ENCODE peak calls at places on chromosomes 1 and 21, in five cellular contexts. S, Z, C, L and U are unnamed samples.

GRCh38 chr1:190019717-190020116 is 457.9 kb downstream of the BRINP3 start:
- DNase-seq in Z (no peak), C (no peak), S (no peak), L (no peak), U (no peak)

GRCh38 chr1:206694151-206694550 is 9.4 kb downstream of the MAPKAPK2 start:
- DNase-seq in C (no peak), L (no peak), S (no peak), Z (no peak), U (no peak)

GRCh38 chr1:206590025-206590834 is 22.0 kb downstream of the EIF2D start:
- DNase-seq in S (no peak), L (no peak), Z (peak), C (no peak), U (no peak)

GRCh38 chr1:79982218-79982617 is 975.7 kb upstream of the ADGRL4 start:
- DNase-seq in C (peak), L (no peak), Z (no peak), S (no peak), U (no peak)

GRCh38 chr1:43933386-43934278 is at the start of gene ARTN:
- DNase-seq in L (no peak), Z (peak), C (no peak), S (no peak), U (no peak)

GRCh38 chr1:236951672-236952071 is 52.6 kb downstream of the MT1HL1 start:
- DNase-seq in C (no peak), L (no peak), S (no peak), Z (no peak), U (no peak)

GRCh38 chr1:172821609-172822274 is 162.8 kb downstream of the FASLG start:
- DNase-seq in Z (peak), S (no peak), C (peak), L (peak), U (peak)

GRCh38 chr1:48006318-48006717 is 9.1 kb upstream of the TRABD2B start:
- DNase-seq in Z (peak), S (no peak), C (no peak), L (no peak), U (no peak)

GRCh38 chr1:158931055-158931737 is at the start of gene PYHIN1:
- DNase-seq in L (no peak), S (no peak), C (no peak), Z (no peak), U (no peak)

GRCh38 chr1:200252526-200252925 is 157.3 kb downstream of the ZNF281 start:
- DNase-seq in S (no peak), L (no peak), Z (no peak), C (no peak), U (no peak)

GRCh38 chr1:88079036-88079435 is 605.0 kb upstream of the PKN2 start:
- DNase-seq in Z (no peak), S (no peak), L (peak), C (no peak), U (no peak)

GRCh38 chr1:37478890-37479254 is 4.5 kb downstream of the ZC3H12A start:
- DNase-seq in S (no peak), C (no peak), Z (peak), L (no peak), U (no peak)

GRCh38 chr1:226708967-226709396 is 30.1 kb downstream of the ITPKB start:
- DNase-seq in L (peak), Z (no peak), S (no peak), C (no peak), U (no peak)

GRCh38 chr1:14282583-14283186 is 315.8 kb upstream of the KAZN start:
- DNase-seq in Z (no peak), S (no peak), L (no peak), C (no peak), U (no peak)

GRCh38 chr1:162144853-162145252 is 75.4 kb downstream of the NOS1AP start:
- DNase-seq in L (no peak), C (no peak), Z (no peak), S (no peak), U (no peak)

GRCh38 chr1:4932666-4933065 is 278.3 kb downstream of the AJAP1 start:
- DNase-seq in C (no peak), L (no peak), Z (no peak), S (no peak), U (no peak)

GRCh38 chr1:22050330-22050729 is 2.2 kb upstream of the CDC42 start:
- DNase-seq in C (no peak), S (no peak), L (no peak), Z (no peak), U (no peak)

GRCh38 chr21:32426592-32427051 is 14.1 kb downstream of the EVA1C start:
- DNase-seq in S (no peak), L (no peak), C (no peak), Z (peak), U (no peak)

GRCh38 chr1:230542054-230542453 is 100.2 kb upstream of the COG2 start:
- DNase-seq in Z (peak), S (no peak), L (no peak), C (no peak), U (no peak)

GRCh38 chr1:47201179-47201578 is 11.3 kb upstream of the PDZK1IP1 start:
- DNase-seq in C (no peak), S (no peak), Z (no peak), L (no peak), U (peak)

GRCh38 chr1:96521994-96522760 is 199.4 kb upstream of the PTBP2 start:
- DNase-seq in S (no peak), C (no peak), L (no peak), Z (peak), U (no peak)

GRCh38 chr21:45533731-45534571 is 8.3 kb downstream of the SLC19A1 start:
- DNase-seq in C (no peak), Z (no peak), L (peak), S (peak), U (peak)

GRCh38 chr1:101664726-101665125 is 332.0 kb downstream of the OLFM3 start:
- DNase-seq in C (no peak), S (no peak), L (no peak), Z (no peak), U (no peak)

GRCh38 chr1:15146142-15146541 is 7.4 kb upstream of the TMEM51 start:
- DNase-seq in Z (no peak), L (no peak), C (no peak), S (no peak), U (no peak)

GRCh38 chr1:55287732-55288131 is 72.6 kb upstream of the USP24 start:
- DNase-seq in S (no peak), Z (no peak), C (no peak), L (no peak), U (no peak)

GRCh38 chr1:86825294-86825693 is 88.6 kb downstream of the SELENOF start:
- DNase-seq in L (no peak), S (no peak), C (no peak), Z (no peak), U (no peak)

GRCh38 chr21:25370311-25370744 is 237.0 kb downstream of the MRPL39 start:
- DNase-seq in Z (peak), S (no peak), C (peak), L (peak), U (no peak)

GRCh38 chr1:2985121-2985561 is 36.1 kb upstream of the ACTRT2 start:
- DNase-seq in S (peak), Z (no peak), L (no peak), C (no peak), U (no peak)

GRCh38 chr1:148263128-148263905 is 111.2 kb upstream of the NBPF11 start:
- DNase-seq in Z (peak), S (peak), L (peak), C (no peak), U (no peak)

GRCh38 chr1:25527226-25527846 is 16.1 kb upstream of the LDLRAP1 start:
- DNase-seq in L (no peak), Z (no peak), C (no peak), S (no peak), U (no peak)

GRCh38 chr1:241387216-241387615 is 30.2 kb upstream of the RGS7 start:
- DNase-seq in Z (no peak), L (no peak), C (no peak), S (no peak), U (no peak)

GRCh38 chr1:94321662-94322061 is 84.3 kb upstream of the ARHGAP29 start:
- DNase-seq in S (no peak), C (no peak), Z (no peak), L (no peak), U (no peak)

GRCh38 chr1:109634292-109634691 is 14.7 kb downstream of the AMPD2 start:
- DNase-seq in S (no peak), L (no peak), C (no peak), Z (no peak), U (no peak)

DNA sequence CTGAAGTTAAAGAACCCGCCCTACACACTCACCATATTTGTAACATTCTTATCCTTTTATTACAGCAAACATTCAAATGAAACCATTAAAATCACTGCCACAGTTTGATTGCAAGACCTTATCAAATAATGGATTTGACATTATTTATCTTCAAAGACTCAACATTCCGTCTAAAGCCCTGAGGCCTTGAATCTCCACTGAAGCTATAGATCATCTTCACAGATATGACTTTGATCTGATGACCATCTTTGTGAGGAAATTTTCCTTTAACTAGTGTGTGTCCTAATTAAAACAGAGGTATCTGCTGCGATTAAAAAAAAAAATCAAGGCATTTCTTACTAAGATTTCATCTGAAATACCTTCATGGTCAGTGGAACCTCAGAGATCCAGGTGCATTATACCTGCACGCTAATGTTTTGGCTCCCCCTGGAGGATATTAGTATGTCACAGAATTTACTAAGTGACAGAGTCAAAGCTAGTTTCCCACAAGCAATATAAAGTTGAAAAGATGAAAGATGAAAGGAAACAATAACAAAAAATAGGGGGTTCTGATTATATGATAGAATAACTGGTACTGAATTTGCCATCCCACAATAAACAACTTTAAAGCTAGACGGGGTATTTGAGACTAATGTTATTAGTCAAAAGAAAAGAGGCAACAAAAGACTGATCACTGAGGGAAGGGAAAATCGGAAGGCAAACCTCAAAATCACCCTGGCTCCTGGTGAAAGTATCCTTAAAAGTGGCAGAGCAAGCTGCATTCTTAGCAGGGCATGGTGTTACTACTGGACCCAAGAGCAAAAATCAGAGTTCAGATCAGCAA is 923.4 kb downstream of the NCAM2 start:
- DNase-seq in Z (no peak), L (peak), S (no peak), C (no peak), U (no peak)
- TF ChIP-seq CTCF in Z (no peak), L (peak), S (peak), C (peak), U (no peak)

GRCh38 chr1:234089396-234089795 is 184.9 kb downstream of the SLC35F3 start:
- DNase-seq in S (no peak), L (no peak), C (no peak), Z (no peak), U (no peak)
- TF ChIP-seq CTCF in S (no peak), L (peak), C (peak), Z (peak), U (no peak)

GRCh38 chr1:178862416-178862815 is 8.5 kb downstream of the ANGPTL1 start:
- DNase-seq in Z (no peak), L (no peak), C (no peak), S (no peak), U (no peak)
- TF ChIP-seq CTCF in Z (no peak), L (no peak), C (no peak), S (no peak), U (no peak)

DNA sequence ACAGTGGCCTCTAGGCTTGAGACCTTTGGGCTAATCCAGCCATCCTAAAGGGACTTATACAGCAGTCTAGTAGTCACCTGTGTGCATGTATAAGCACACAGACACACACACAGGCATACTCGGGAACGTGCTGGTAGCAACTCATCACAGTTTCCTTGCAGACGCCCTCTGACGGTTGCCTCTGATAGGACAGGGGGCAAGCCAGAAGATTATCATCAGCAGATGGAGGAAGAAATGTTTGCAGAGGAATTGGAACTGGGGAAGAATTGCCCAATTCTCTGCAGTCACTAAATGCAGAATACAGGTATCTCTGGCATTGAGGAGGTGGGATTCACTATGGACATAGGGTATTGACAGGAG is 222.2 kb downstream of the C1orf94 start:
- DNase-seq in Z (no peak), S (no peak), L (no peak), C (no peak), U (no peak)
- TF ChIP-seq CTCF in Z (no peak), S (no peak), L (no peak), C (no peak), U (no peak)

GRCh38 chr1:204123376-204123775 is 28.5 kb downstream of the ETNK2 start:
- DNase-seq in Z (no peak), C (no peak), L (no peak), S (no peak), U (no peak)
- TF ChIP-seq CTCF in Z (peak), C (peak), L (peak), S (peak), U (no peak)

GRCh38 chr1:154611150-154611865 is 3.3 kb upstream of the ADAR start:
- DNase-seq in S (no peak), L (no peak), C (no peak), Z (no peak), U (no peak)

GRCh38 chr1:154607084-154607747 is 770 bp downstream of the ADAR start:
- DNase-seq in L (peak), S (peak), C (no peak), Z (peak), U (no peak)

GRCh38 chr1:154609398-154610380 is 1.7 kb upstream of the ADAR start:
- DNase-seq in Z (peak), S (no peak), L (no peak), C (no peak), U (no peak)

GRCh38 chr1:154608522-154609294 is 722 bp upstream of the ADAR start:
- DNase-seq in C (no peak), S (peak), Z (peak), L (peak), U (no peak)

DNA sequence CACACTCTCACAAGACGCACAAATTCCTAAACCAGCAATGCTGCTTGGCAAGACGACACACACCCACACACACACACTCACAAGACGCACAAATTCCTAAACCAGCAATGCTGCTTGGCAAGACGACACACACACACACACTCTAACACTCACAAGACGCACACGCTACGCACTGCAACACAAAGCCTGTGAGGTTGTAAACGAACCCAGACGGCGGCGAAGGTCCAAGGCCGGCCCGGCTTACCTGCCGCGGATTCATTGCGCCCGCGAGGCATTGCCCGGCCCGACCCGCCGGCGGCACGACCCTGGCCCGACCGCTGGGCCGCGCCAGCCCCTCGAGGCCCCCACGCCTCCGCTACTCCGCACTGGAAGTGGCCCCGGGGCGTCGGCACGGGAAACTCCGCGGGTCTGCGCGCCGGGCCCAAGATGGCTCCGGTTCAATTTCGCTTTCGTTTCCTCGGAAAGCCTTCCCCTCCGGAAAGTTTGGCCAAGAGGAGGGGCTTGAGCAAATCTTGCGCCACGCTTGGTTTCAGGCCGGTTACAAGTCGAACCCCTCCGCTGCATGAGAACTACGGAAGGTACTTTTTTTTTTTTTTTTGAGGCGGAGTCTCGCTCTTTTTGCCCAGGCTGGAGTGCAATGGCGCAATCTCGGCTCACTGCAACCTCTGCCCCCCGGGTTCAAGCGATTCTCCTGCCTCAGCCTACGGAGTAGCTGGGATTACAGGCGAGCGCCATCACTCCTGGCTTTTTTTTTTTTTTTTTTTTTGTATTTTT is at the start of gene ADAR:
- DNase-seq in L (peak), Z (peak), S (peak), C (peak), U (peak)
- TF ChIP-seq CTCF in L (no peak), Z (no peak), S (no peak), C (no peak), U (no peak)